ENCODE peak calls at places on chromosome 22, in four cellular contexts. One of them, this sample, is unnamed.

GRCh38 chr22:44891791-44892190 is 118.0 kb downstream of the PHF21B start:
- DNase-seq in stimulated activated effector memory CD8-positive, alpha-beta T cell treated with anti-CD3 and anti-CD28 coated beads, Interleukin-12 subunit alpha, Interleukin-12 subunit beta, amount 100 ng/mL, for 72 hours: no peak
- DNase-seq in NCI-H345: no peak
- DNase-seq in AG08395: no peak
- DNase-seq in this sample: no peak

GRCh38 chr22:44427506-44428470 is 70.2 kb downstream of the RTL6 start:
- DNase-seq in NCI-H345: no peak
- DNase-seq in AG08395: no peak
- DNase-seq in stimulated activated effector memory CD8-positive, alpha-beta T cell treated with anti-CD3 and anti-CD28 coated beads, Interleukin-12 subunit alpha, Interleukin-12 subunit beta, amount 100 ng/mL, for 72 hours: no peak
- DNase-seq in this sample: no peak

GRCh38 chr22:50676661-50677492 is 4.3 kb downstream of the SHANK3 start:
- DNase-seq in stimulated activated effector memory CD8-positive, alpha-beta T cell treated with anti-CD3 and anti-CD28 coated beads, Interleukin-12 subunit alpha, Interleukin-12 subunit beta, amount 100 ng/mL, for 72 hours: no peak
- DNase-seq in AG08395: no peak
- DNase-seq in NCI-H345: no peak
- DNase-seq in this sample: no peak

GRCh38 chr22:38513063-38513462 is 7.0 kb upstream of the DDX17 start:
- DNase-seq in NCI-H345: peak
- DNase-seq in stimulated activated effector memory CD8-positive, alpha-beta T cell treated with anti-CD3 and anti-CD28 coated beads, Interleukin-12 subunit alpha, Interleukin-12 subunit beta, amount 100 ng/mL, for 72 hours: no peak
- DNase-seq in AG08395: no peak
- DNase-seq in this sample: no peak

GRCh38 chr22:38481871-38482332 is 14.0 kb downstream of the KDELR3 start:
- DNase-seq in AG08395: no peak
- DNase-seq in NCI-H345: no peak
- DNase-seq in stimulated activated effector memory CD8-positive, alpha-beta T cell treated with anti-CD3 and anti-CD28 coated beads, Interleukin-12 subunit alpha, Interleukin-12 subunit beta, amount 100 ng/mL, for 72 hours: no peak
- DNase-seq in this sample: no peak

GRCh38 chr22:40009231-40009769 is 14.5 kb downstream of the FAM83F start:
- DNase-seq in AG08395: no peak
- DNase-seq in stimulated activated effector memory CD8-positive, alpha-beta T cell treated with anti-CD3 and anti-CD28 coated beads, Interleukin-12 subunit alpha, Interleukin-12 subunit beta, amount 100 ng/mL, for 72 hours: no peak
- DNase-seq in NCI-H345: no peak
- DNase-seq in this sample: peak

GRCh38 chr22:35330258-35330861 is 30.7 kb downstream of the TOM1 start:
- DNase-seq in AG08395: peak
- DNase-seq in NCI-H345: no peak
- DNase-seq in stimulated activated effector memory CD8-positive, alpha-beta T cell treated with anti-CD3 and anti-CD28 coated beads, Interleukin-12 subunit alpha, Interleukin-12 subunit beta, amount 100 ng/mL, for 72 hours: no peak
- DNase-seq in this sample: peak

GRCh38 chr22:43996981-43997265 is 27.2 kb upstream of the PARVB start:
- DNase-seq in NCI-H345: no peak
- DNase-seq in stimulated activated effector memory CD8-positive, alpha-beta T cell treated with anti-CD3 and anti-CD28 coated beads, Interleukin-12 subunit alpha, Interleukin-12 subunit beta, amount 100 ng/mL, for 72 hours: no peak
- DNase-seq in AG08395: no peak
- DNase-seq in this sample: no peak